ENCODE peak calls at places on chromosome 1, in six cellular contexts. One of them, this sample, is unnamed.

GRCh38 chr1:9680091-9680490 is 28.6 kb downstream of the PIK3CD start:
- DNase-seq in A549: no peak
- DNase-seq in left ventricle myocardium inferior: no peak
- DNase-seq in H9: no peak
- DNase-seq in thoracic aorta: no peak
- DNase-seq in SJSA1: no peak
- DNase-seq in this sample: no peak

GRCh38 chr1:109438798-109439297 is 12.6 kb upstream of the PSMA5 start:
- DNase-seq in thoracic aorta: no peak
- DNase-seq in A549: peak
- DNase-seq in left ventricle myocardium inferior: no peak
- DNase-seq in H9: no peak
- DNase-seq in SJSA1: peak
- DNase-seq in this sample: no peak

GRCh38 chr1:241156231-241156965 is 200.6 kb downstream of the RGS7 start:
- DNase-seq in A549: peak
- DNase-seq in SJSA1: no peak
- DNase-seq in thoracic aorta: no peak
- DNase-seq in left ventricle myocardium inferior: no peak
- DNase-seq in H9: no peak
- DNase-seq in this sample: no peak

GRCh38 chr1:78840447-78841251 is 165.9 kb downstream of the ADGRL4 start:
- DNase-seq in SJSA1: peak
- DNase-seq in A549: no peak
- DNase-seq in H9: peak
- DNase-seq in thoracic aorta: no peak
- DNase-seq in left ventricle myocardium inferior: no peak
- DNase-seq in this sample: no peak

GRCh38 chr1:154752273-154753030 is 117.6 kb downstream of the KCNN3 start:
- DNase-seq in H9: no peak
- DNase-seq in left ventricle myocardium inferior: no peak
- DNase-seq in thoracic aorta: no peak
- DNase-seq in A549: no peak
- DNase-seq in SJSA1: no peak
- DNase-seq in this sample: no peak

GRCh38 chr1:8094481-8095241 is 68.6 kb upstream of the ERRFI1 start:
- DNase-seq in H9: no peak
- DNase-seq in SJSA1: peak
- DNase-seq in thoracic aorta: no peak
- DNase-seq in A549: peak
- DNase-seq in left ventricle myocardium inferior: no peak
- DNase-seq in this sample: no peak

GRCh38 chr1:26373789-26374188 is 1.2 kb upstream of the ZNF683 start:
- DNase-seq in left ventricle myocardium inferior: no peak
- DNase-seq in SJSA1: no peak
- DNase-seq in H9: no peak
- DNase-seq in A549: no peak
- DNase-seq in thoracic aorta: no peak
- DNase-seq in this sample: no peak

GRCh38 chr1:218368686-218369085 is 23.6 kb downstream of the TGFB2 start:
- DNase-seq in SJSA1: no peak
- DNase-seq in left ventricle myocardium inferior: no peak
- DNase-seq in thoracic aorta: no peak
- DNase-seq in H9: no peak
- DNase-seq in A549: no peak
- DNase-seq in this sample: no peak

This sample was measured in SW 1271.